ENCODE peak calls at places on chromosomes 16 and 17, in six cellular contexts. One of them, this sample, is unnamed.

GRCh38 chr17:45298546-45299285 is 18.1 kb downstream of the MAP3K14 start:
- DNase-seq in RWPE2: no peak
- DNase-seq in MM.1S: no peak
- DNase-seq in HCT116: no peak
- DNase-seq in neural progenitor cell: no peak
- DNase-seq in naive thymus-derived CD4-positive, alpha-beta T cell: no peak
- DNase-seq in this sample: no peak

GRCh38 chr16:50528820-50529219 is 19.4 kb upstream of the NKD1 start:
- DNase-seq in RWPE2: no peak
- DNase-seq in MM.1S: no peak
- DNase-seq in HCT116: no peak
- DNase-seq in neural progenitor cell: no peak
- DNase-seq in naive thymus-derived CD4-positive, alpha-beta T cell: no peak
- DNase-seq in this sample: no peak

GRCh38 chr16:68528686-68529379 is 10.3 kb upstream of the ZFP90 start:
- DNase-seq in RWPE2: peak; percentile 85
- DNase-seq in MM.1S: peak; percentile 85
- DNase-seq in HCT116: peak; percentile 75
- DNase-seq in neural progenitor cell: peak; percentile 91
- DNase-seq in naive thymus-derived CD4-positive, alpha-beta T cell: peak; percentile 88
- DNase-seq in this sample: peak; percentile 89

GRCh38 chr17:3750926-3751325 is 27.2 kb downstream of the HASPIN start:
- DNase-seq in RWPE2: no peak
- DNase-seq in MM.1S: peak; percentile 34
- DNase-seq in HCT116: no peak
- DNase-seq in neural progenitor cell: no peak
- DNase-seq in naive thymus-derived CD4-positive, alpha-beta T cell: peak; percentile 42
- DNase-seq in this sample: peak; percentile 42

GRCh38 chr17:62652251-62653001 is 25.0 kb downstream of the MRC2 start:
- DNase-seq in RWPE2: no peak
- DNase-seq in MM.1S: peak; percentile 21
- DNase-seq in HCT116: no peak
- DNase-seq in neural progenitor cell: peak; percentile 63
- DNase-seq in naive thymus-derived CD4-positive, alpha-beta T cell: peak; percentile 28
- DNase-seq in this sample: peak; percentile 9

GRCh38 chr17:43536236-43537088 is 9.7 kb downstream of the ETV4 start:
- DNase-seq in RWPE2: no peak
- DNase-seq in MM.1S: no peak
- DNase-seq in HCT116: no peak
- DNase-seq in neural progenitor cell: no peak
- DNase-seq in naive thymus-derived CD4-positive, alpha-beta T cell: no peak
- DNase-seq in this sample: no peak

GRCh38 chr17:63477471-63478440 is 895 bp downstream of the ACE start:
- DNase-seq in RWPE2: no peak
- DNase-seq in MM.1S: no peak
- DNase-seq in HCT116: no peak
- DNase-seq in neural progenitor cell: no peak
- DNase-seq in naive thymus-derived CD4-positive, alpha-beta T cell: no peak
- DNase-seq in this sample: no peak

GRCh38 chr16:3511286-3512180 is 10.7 kb downstream of the CLUAP1 start:
- DNase-seq in RWPE2: no peak
- DNase-seq in MM.1S: no peak
- DNase-seq in HCT116: no peak
- DNase-seq in neural progenitor cell: no peak
- DNase-seq in naive thymus-derived CD4-positive, alpha-beta T cell: no peak
- DNase-seq in this sample: no peak

GRCh38 chr17:30344283-30345088 is 10.6 kb upstream of the TMIGD1 start:
- DNase-seq in RWPE2: no peak
- DNase-seq in MM.1S: no peak
- DNase-seq in HCT116: no peak
- DNase-seq in neural progenitor cell: no peak
- DNase-seq in naive thymus-derived CD4-positive, alpha-beta T cell: no peak
- DNase-seq in this sample: no peak

GRCh38 chr16:50338371-50339231 is 30.2 kb downstream of the BRD7 start:
- DNase-seq in RWPE2: no peak
- DNase-seq in MM.1S: no peak
- DNase-seq in HCT116: no peak
- DNase-seq in neural progenitor cell: no peak
- DNase-seq in naive thymus-derived CD4-positive, alpha-beta T cell: peak; percentile 31
- DNase-seq in this sample: peak; percentile 37

GRCh38 chr16:52407778-52408177 is 139.2 kb downstream of the TOX3 start:
- DNase-seq in RWPE2: no peak
- DNase-seq in MM.1S: no peak
- DNase-seq in HCT116: no peak
- DNase-seq in neural progenitor cell: no peak
- DNase-seq in naive thymus-derived CD4-positive, alpha-beta T cell: no peak
- DNase-seq in this sample: no peak

DNA sequence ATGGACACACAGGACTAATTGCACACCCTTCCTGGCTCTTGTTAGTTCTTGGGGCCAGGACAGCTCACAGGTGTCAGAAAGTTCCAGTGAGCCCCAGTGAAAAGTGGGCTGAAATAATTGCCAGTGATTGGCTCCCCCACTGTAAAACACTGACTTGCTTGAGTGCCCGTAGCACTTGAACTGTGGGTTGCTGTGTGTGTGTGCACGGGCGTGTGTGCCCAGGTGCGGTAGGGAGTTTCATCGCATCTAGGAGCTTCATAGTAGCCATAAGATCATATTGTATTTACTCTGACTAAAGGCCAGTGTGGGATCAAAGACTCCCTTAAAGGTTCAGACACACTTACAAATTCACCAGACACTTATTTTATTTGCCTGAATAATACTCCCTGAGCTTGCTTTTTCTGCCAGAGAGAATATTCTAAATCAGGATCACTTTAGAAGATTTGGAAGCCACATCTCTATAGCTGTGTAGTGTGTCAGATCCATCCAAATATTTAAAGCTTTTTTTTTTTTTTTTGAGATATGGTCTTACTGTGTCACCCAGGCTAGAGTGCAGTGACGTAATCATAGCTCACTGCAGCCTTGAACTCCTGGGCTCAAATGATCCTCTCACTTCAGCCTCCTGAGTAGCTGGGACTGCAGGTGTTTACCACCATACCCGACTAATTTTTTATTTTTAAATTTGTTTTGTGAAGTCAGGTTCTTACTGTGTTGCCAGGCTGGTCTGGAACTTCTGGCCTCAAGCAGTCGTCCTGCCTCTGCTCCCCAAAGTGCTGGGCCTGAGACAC is 11.4 kb downstream of the UNK start:
- DNase-seq in RWPE2: peak; percentile 6
- DNase-seq in MM.1S: no peak
- DNase-seq in HCT116: no peak
- DNase-seq in neural progenitor cell: no peak
- DNase-seq in naive thymus-derived CD4-positive, alpha-beta T cell: no peak
- DNase-seq in this sample: no peak
- H3K27ac ChIP-seq in RWPE2: no peak overlapping the region
- H3K27ac ChIP-seq in MM.1S: no peak overlapping the region
- H3K27ac ChIP-seq in HCT116: no peak overlapping the region
- H3K27ac ChIP-seq in neural progenitor cell: no peak overlapping the region
- H3K27ac ChIP-seq in naive thymus-derived CD4-positive, alpha-beta T cell: no peak overlapping the region
- H3K27ac ChIP-seq in this sample: no peak overlapping the region

GRCh38 chr17:7203391-7203790 is 16.2 kb downstream of the DLG4 start:
- DNase-seq in RWPE2: no peak
- DNase-seq in MM.1S: no peak
- DNase-seq in HCT116: no peak
- DNase-seq in neural progenitor cell: no peak
- DNase-seq in naive thymus-derived CD4-positive, alpha-beta T cell: no peak
- DNase-seq in this sample: no peak
- H3K4me3 ChIP-seq in RWPE2: no peak overlapping the region
- H3K4me3 ChIP-seq in MM.1S: no peak overlapping the region
- H3K4me3 ChIP-seq in HCT116: no peak overlapping the region
- H3K4me3 ChIP-seq in neural progenitor cell: no peak overlapping the region
- H3K4me3 ChIP-seq in naive thymus-derived CD4-positive, alpha-beta T cell: no peak overlapping the region
- H3K4me3 ChIP-seq in this sample: no peak overlapping the region

DNA sequence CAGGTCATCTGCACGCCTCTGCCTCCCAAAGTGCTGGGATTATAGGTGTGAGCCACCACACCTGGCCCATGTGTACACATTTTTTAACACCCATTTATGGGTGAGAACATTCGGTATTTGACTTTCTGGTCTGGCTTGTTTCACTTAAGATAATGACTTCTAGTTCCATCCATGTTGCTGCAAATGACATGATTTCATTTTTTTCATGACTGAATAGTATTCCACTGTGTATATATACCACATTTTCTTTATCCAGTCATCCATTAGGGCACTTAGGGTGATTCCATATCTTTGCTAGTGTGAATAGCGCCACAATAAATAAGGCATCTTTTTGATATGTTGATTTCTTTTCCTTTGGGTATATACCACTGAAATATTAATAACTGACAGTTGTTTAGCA is 5.6 kb downstream of the ALOX12B start:
- DNase-seq in RWPE2: no peak
- DNase-seq in MM.1S: no peak
- DNase-seq in HCT116: no peak
- DNase-seq in neural progenitor cell: no peak
- DNase-seq in naive thymus-derived CD4-positive, alpha-beta T cell: no peak
- DNase-seq in this sample: no peak
- H3K27me3 ChIP-seq in RWPE2: no peaks in the 10 kb centered on the region
- H3K27me3 ChIP-seq in MM.1S: peaks cover 84% of the 10 kb centered on the region
- H3K27me3 ChIP-seq in HCT116: no peaks in the 10 kb centered on the region
- H3K27me3 ChIP-seq in neural progenitor cell: peaks cover 51% of the 10 kb centered on the region
- H3K27me3 ChIP-seq in naive thymus-derived CD4-positive, alpha-beta T cell: no peaks in the 10 kb centered on the region
- H3K27me3 ChIP-seq in this sample: no peaks in the 10 kb centered on the region

GRCh38 chr16:80198995-80199299 is 341.8 kb upstream of the DYNLRB2 start:
- DNase-seq in RWPE2: no peak
- DNase-seq in MM.1S: no peak
- DNase-seq in HCT116: no peak
- DNase-seq in neural progenitor cell: no peak
- DNase-seq in naive thymus-derived CD4-positive, alpha-beta T cell: no peak
- DNase-seq in this sample: no peak
- H3K27ac ChIP-seq in RWPE2: peak overlapping the region; percentile 93
- H3K27ac ChIP-seq in MM.1S: no peak overlapping the region
- H3K27ac ChIP-seq in HCT116: no peak overlapping the region
- H3K27ac ChIP-seq in neural progenitor cell: no peak overlapping the region
- H3K27ac ChIP-seq in naive thymus-derived CD4-positive, alpha-beta T cell: no peak overlapping the region
- H3K27ac ChIP-seq in this sample: no peak overlapping the region

GRCh38 chr17:39605492-39606433 is 2.0 kb downstream of the NEUROD2 start:
- DNase-seq in RWPE2: no peak
- DNase-seq in MM.1S: no peak
- DNase-seq in HCT116: no peak
- DNase-seq in neural progenitor cell: peak; percentile 79
- DNase-seq in naive thymus-derived CD4-positive, alpha-beta T cell: no peak
- DNase-seq in this sample: peak; percentile 28
- H3K4me3 ChIP-seq in RWPE2: no peak overlapping the region
- H3K4me3 ChIP-seq in MM.1S: no peak overlapping the region
- H3K4me3 ChIP-seq in HCT116: no peak overlapping the region
- H3K4me3 ChIP-seq in neural progenitor cell: peak overlapping the region; percentile 41
- H3K4me3 ChIP-seq in naive thymus-derived CD4-positive, alpha-beta T cell: no peak overlapping the region
- H3K4me3 ChIP-seq in this sample: no peak overlapping the region

GRCh38 chr17:49986396-49987289 is 8.4 kb downstream of the DLX3 start:
- DNase-seq in RWPE2: no peak
- DNase-seq in MM.1S: no peak
- DNase-seq in HCT116: no peak
- DNase-seq in neural progenitor cell: no peak
- DNase-seq in naive thymus-derived CD4-positive, alpha-beta T cell: no peak
- DNase-seq in this sample: no peak

GRCh38 chr17:49989518-49989880 is 5.5 kb downstream of the DLX3 start:
- DNase-seq in RWPE2: peak; percentile 58
- DNase-seq in MM.1S: no peak
- DNase-seq in HCT116: no peak
- DNase-seq in neural progenitor cell: peak; percentile 2
- DNase-seq in naive thymus-derived CD4-positive, alpha-beta T cell: no peak
- DNase-seq in this sample: no peak

GRCh38 chr17:49987290-49987585 is 7.8 kb downstream of the DLX3 start:
- DNase-seq in RWPE2: peak; percentile 41
- DNase-seq in MM.1S: no peak
- DNase-seq in HCT116: no peak
- DNase-seq in neural progenitor cell: no peak
- DNase-seq in naive thymus-derived CD4-positive, alpha-beta T cell: no peak
- DNase-seq in this sample: no peak

GRCh38 chr17:49985310-49985990 is 9.6 kb downstream of the DLX3 start:
- DNase-seq in RWPE2: peak; percentile 39
- DNase-seq in MM.1S: no peak
- DNase-seq in HCT116: no peak
- DNase-seq in neural progenitor cell: peak; percentile 9
- DNase-seq in naive thymus-derived CD4-positive, alpha-beta T cell: no peak
- DNase-seq in this sample: no peak

DNA sequence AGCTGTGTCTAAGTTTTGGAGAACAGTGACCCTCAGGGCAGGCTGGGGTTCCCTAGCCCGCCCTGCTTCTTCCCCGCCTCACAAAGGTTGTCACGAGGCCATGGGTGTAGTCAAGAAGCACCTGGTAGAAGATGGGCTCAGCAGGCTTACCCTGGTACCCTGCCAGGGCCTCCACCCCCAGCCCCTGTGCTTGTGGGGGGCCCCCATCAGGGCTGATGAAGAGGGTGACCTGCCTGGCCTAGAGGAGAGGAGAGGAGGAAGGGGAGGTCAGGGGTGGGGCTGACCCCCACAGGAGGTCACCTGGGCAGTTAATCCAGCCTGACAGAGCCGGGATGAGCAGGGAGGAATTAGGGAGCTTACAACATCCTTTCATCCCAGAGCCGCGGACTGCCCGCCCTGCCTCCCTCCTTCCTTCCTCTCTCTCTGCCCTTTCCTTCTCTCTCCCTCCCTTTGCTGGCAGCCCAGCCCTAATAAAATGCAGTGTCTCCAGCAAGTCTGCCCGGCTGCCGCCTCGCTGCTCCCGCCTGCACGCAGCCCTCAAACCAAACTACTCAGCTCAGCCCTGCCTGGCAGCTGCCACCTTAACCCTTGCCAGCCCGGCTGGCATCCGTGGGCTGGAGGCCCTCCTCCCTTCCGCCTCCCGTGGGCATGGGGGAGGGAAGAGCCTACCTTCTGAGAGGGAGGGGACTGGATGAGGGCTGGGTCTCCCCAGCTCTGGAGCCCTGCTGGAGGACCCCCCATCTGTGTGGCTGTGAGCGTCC is 7.2 kb downstream of the DLX3 start:
- DNase-seq in RWPE2: peak; percentile 47
- DNase-seq in MM.1S: no peak
- DNase-seq in HCT116: no peak
- DNase-seq in neural progenitor cell: peak; percentile 69
- DNase-seq in naive thymus-derived CD4-positive, alpha-beta T cell: no peak
- DNase-seq in this sample: no peak
- H3K27me3 ChIP-seq in RWPE2: no peaks in the 10 kb centered on the region
- H3K27me3 ChIP-seq in MM.1S: peaks cover 98% of the 10 kb centered on the region
- H3K27me3 ChIP-seq in HCT116: peaks cover 12% of the 10 kb centered on the region
- H3K27me3 ChIP-seq in neural progenitor cell: peaks cover 74% of the 10 kb centered on the region
- H3K27me3 ChIP-seq in naive thymus-derived CD4-positive, alpha-beta T cell: peaks cover 5% of the 10 kb centered on the region
- H3K27me3 ChIP-seq in this sample: peaks cover 17% of the 10 kb centered on the region

DNA sequence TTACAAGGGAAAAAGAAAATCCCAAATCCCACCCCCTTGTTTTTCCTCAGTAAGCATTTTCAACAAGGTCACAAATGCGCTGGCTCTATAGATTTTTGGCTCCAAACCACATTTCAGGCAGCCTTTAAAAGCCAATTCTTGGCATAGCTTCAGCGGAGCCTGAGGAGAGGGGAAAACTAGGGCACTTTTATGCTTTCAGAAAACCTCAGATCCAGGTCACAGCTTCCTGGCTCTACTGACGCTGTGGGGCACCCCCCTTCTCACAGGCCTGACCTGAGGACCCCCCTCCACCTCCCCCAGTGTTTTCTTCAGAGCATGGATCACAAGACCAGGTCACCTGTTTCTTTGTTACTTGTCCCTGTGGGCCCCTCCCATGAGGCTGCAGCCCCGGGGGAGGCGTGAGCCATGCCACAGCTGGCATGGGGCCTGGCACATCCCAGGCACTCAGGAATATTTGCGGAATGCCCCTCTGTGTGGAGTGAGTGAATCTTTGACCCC is 30.1 kb upstream of the MTSS2 start:
- DNase-seq in RWPE2: no peak
- DNase-seq in MM.1S: no peak
- DNase-seq in HCT116: no peak
- DNase-seq in neural progenitor cell: no peak
- DNase-seq in naive thymus-derived CD4-positive, alpha-beta T cell: no peak
- DNase-seq in this sample: no peak
- H3K27ac ChIP-seq in RWPE2: peak overlapping the region; percentile 94
- H3K27ac ChIP-seq in MM.1S: no peak overlapping the region
- H3K27ac ChIP-seq in HCT116: no peak overlapping the region
- H3K27ac ChIP-seq in neural progenitor cell: no peak overlapping the region
- H3K27ac ChIP-seq in naive thymus-derived CD4-positive, alpha-beta T cell: no peak overlapping the region
- H3K27ac ChIP-seq in this sample: no peak overlapping the region